ENCODE peak calls at places on chromosome X, in five cellular contexts. One of them, this sample, is unnamed.

GRCh38 chrX:23908219-23909003 is 605 bp downstream of the CXorf58 start:
- DNase-seq in mesothelial cell of epicardium: no peak
- DNase-seq in astrocyte of the spinal cord: no peak
- DNase-seq in WTC11: peak
- DNase-seq in GM13977: peak
- DNase-seq in this sample: no peak

GRCh38 chrX:11567528-11568220 is 98.0 kb downstream of the ARHGAP6 start:
- DNase-seq in mesothelial cell of epicardium: no peak
- DNase-seq in astrocyte of the spinal cord: no peak
- DNase-seq in WTC11: no peak
- DNase-seq in GM13977: no peak
- DNase-seq in this sample: no peak

GRCh38 chrX:10795721-10796120 is 175.3 kb upstream of the MID1 start:
- DNase-seq in mesothelial cell of epicardium: no peak
- DNase-seq in astrocyte of the spinal cord: no peak
- DNase-seq in WTC11: no peak
- DNase-seq in GM13977: no peak
- DNase-seq in this sample: no peak

GRCh38 chrX:72306085-72306801 is 529 bp upstream of the CITED1 start:
- DNase-seq in mesothelial cell of epicardium: no peak
- DNase-seq in astrocyte of the spinal cord: no peak
- DNase-seq in WTC11: peak
- DNase-seq in GM13977: no peak
- DNase-seq in this sample: no peak

GRCh38 chrX:100090931-100091330 is 319.1 kb downstream of the PCDH19 start:
- DNase-seq in mesothelial cell of epicardium: no peak
- DNase-seq in astrocyte of the spinal cord: peak
- DNase-seq in WTC11: no peak
- DNase-seq in GM13977: no peak
- DNase-seq in this sample: no peak

GRCh38 chrX:10516781-10517322 is 103.5 kb downstream of the MID1 start:
- DNase-seq in mesothelial cell of epicardium: no peak
- DNase-seq in astrocyte of the spinal cord: no peak
- DNase-seq in WTC11: no peak
- DNase-seq in GM13977: no peak
- DNase-seq in this sample: no peak

GRCh38 chrX:69124108-69124507 is 41.1 kb downstream of the PJA1 start:
- DNase-seq in mesothelial cell of epicardium: no peak
- DNase-seq in astrocyte of the spinal cord: peak
- DNase-seq in WTC11: no peak
- DNase-seq in GM13977: no peak
- DNase-seq in this sample: no peak

GRCh38 chrX:79138658-79139241 is 5.7 kb upstream of the GPR174 start:
- DNase-seq in mesothelial cell of epicardium: no peak
- DNase-seq in astrocyte of the spinal cord: no peak
- DNase-seq in WTC11: no peak
- DNase-seq in GM13977: peak
- DNase-seq in this sample: no peak

GRCh38 chrX:74423289-74423985 is 2.1 kb downstream of the SLC16A2 start:
- DNase-seq in mesothelial cell of epicardium: no peak
- DNase-seq in astrocyte of the spinal cord: no peak
- DNase-seq in WTC11: no peak
- DNase-seq in GM13977: no peak
- DNase-seq in this sample: no peak

GRCh38 chrX:74421181-74422028 is at the start of gene SLC16A2:
- DNase-seq in mesothelial cell of epicardium: peak
- DNase-seq in astrocyte of the spinal cord: peak
- DNase-seq in WTC11: peak
- DNase-seq in GM13977: peak
- DNase-seq in this sample: peak

GRCh38 chrX:74422029-74422352 is 698 bp downstream of the SLC16A2 start:
- DNase-seq in mesothelial cell of epicardium: no peak
- DNase-seq in astrocyte of the spinal cord: no peak
- DNase-seq in WTC11: no peak
- DNase-seq in GM13977: peak
- DNase-seq in this sample: no peak

GRCh38 chrX:74420194-74421035 is 878 bp upstream of the SLC16A2 start:
- DNase-seq in mesothelial cell of epicardium: no peak
- DNase-seq in astrocyte of the spinal cord: peak
- DNase-seq in WTC11: peak
- DNase-seq in GM13977: no peak
- DNase-seq in this sample: no peak

GRCh38 chrX:74422576-74423288 is 1.4 kb downstream of the SLC16A2 start:
- DNase-seq in mesothelial cell of epicardium: no peak
- DNase-seq in astrocyte of the spinal cord: peak
- DNase-seq in WTC11: peak
- DNase-seq in GM13977: peak
- DNase-seq in this sample: no peak
- TF ChIP-seq CTCF in mesothelial cell of epicardium: no peak
- TF ChIP-seq CTCF in astrocyte of the spinal cord: peak
- TF ChIP-seq CTCF in WTC11: no peak
- TF ChIP-seq CTCF in GM13977: no peak
- TF ChIP-seq CTCF in this sample: no peak

DNA sequence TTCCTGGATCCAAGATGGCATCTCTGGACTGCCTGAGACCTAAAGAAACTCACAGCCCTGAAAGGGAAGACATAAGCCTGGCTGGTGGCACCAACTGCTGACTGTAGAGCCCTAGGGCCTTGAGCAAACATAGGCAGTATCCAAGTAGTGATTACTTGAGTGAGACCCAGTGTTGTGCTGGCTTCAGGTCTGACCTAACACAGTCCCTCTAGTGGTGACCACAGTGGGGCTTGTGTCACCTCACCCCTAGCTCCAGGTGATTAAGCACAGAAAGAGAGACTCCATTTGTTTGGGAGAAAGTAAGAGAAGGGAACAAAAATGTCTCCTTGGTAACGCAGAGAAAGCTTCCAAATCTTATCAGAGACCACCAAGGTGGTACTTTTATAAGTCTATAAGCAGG is 496.3 kb upstream of the HTR2C start:
- DNase-seq in mesothelial cell of epicardium: no peak
- DNase-seq in astrocyte of the spinal cord: no peak
- DNase-seq in WTC11: no peak
- DNase-seq in GM13977: no peak
- DNase-seq in this sample: no peak
- TF ChIP-seq CTCF in mesothelial cell of epicardium: no peak
- TF ChIP-seq CTCF in astrocyte of the spinal cord: no peak
- TF ChIP-seq CTCF in WTC11: no peak
- TF ChIP-seq CTCF in GM13977: no peak
- TF ChIP-seq CTCF in this sample: no peak

DNA sequence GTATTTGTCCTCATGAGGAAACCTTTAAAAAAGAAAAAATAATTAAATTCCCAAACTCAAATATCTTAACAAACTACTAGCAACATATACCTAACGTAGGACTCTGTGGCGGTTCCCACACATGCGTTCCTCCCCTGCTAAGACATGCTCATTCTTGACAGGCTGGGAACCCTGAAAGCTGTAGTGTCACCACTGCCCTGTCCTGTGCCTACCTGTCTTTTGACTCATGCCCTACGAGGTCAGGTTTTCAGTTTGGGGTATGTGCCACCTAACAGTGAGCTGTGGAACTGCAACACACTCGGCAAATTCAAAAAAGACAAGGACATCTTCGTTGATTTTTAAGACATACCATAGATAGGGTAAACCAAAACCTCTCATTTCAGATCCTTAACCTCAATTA is 17.8 kb downstream of the IDS start:
- DNase-seq in mesothelial cell of epicardium: no peak
- DNase-seq in astrocyte of the spinal cord: no peak
- DNase-seq in WTC11: peak
- DNase-seq in GM13977: no peak
- DNase-seq in this sample: no peak
- TF ChIP-seq CTCF in mesothelial cell of epicardium: peak
- TF ChIP-seq CTCF in astrocyte of the spinal cord: peak
- TF ChIP-seq CTCF in WTC11: no peak
- TF ChIP-seq CTCF in GM13977: peak
- TF ChIP-seq CTCF in this sample: no peak

DNA sequence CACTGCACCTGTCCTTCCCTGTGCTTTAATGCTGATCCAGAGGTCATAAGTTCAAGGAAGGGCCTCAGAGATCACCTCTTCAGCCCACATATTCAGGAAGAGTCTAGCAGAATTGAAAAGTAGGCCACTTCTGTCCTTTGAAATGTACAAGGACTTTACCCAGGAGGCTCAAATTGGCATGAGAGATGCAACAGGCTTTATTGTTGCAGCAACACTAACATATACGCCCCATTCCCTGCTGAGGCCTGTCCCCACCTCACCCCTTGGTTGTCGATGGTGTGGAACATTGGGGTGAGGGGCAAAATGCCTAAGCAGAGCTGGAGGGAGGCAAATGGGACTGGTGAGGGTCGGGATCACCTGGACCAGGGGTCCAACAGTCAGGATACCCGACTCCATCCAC is 2.8 kb downstream of the PRAF2 start:
- DNase-seq in mesothelial cell of epicardium: no peak
- DNase-seq in astrocyte of the spinal cord: no peak
- DNase-seq in WTC11: no peak
- DNase-seq in GM13977: no peak
- DNase-seq in this sample: no peak
- TF ChIP-seq CTCF in mesothelial cell of epicardium: no peak
- TF ChIP-seq CTCF in astrocyte of the spinal cord: no peak
- TF ChIP-seq CTCF in WTC11: no peak
- TF ChIP-seq CTCF in GM13977: no peak
- TF ChIP-seq CTCF in this sample: no peak

DNA sequence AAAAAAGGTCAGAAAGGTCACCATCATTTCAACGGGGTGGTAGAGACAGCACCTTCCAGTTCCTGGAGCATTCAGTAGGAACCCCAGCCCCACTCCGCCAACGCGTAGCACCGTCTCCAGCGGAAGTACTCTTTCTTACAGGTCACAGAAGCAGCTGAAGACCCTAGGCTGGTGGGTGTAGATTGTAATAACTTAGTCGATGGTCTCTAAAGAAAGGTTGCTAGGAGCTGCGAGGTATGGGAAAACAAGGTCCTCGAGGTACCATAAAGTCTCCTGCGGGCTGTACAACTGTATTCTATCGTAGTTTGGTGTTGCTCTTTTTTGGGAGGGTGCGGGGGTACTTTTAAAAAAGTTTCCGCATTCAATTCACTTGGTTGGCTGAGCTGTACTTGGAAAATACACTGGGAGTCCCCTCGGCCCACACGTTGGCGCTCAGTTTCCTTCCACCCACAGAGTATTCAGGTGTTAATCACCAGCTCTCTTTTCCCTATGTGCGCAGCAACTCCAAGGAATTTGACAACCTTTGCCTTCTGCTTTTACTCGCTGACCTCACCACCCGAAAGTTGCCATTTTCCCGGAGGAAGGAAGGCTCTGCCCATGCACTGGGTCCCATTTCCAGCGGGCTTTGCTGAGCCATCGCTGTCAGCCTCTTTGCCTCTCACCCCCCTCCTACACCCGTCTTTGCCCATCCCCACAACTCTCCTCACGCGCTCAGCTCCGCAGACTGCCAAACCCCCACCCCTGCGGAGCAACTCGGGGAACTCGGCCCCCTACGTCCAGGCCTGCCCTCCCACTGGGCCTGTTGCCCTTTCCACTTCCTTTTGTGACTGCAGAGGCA is 4.8 kb upstream of the SOX3 start:
- DNase-seq in mesothelial cell of epicardium: no peak
- DNase-seq in astrocyte of the spinal cord: no peak
- DNase-seq in WTC11: no peak
- DNase-seq in GM13977: no peak
- DNase-seq in this sample: no peak
- TF ChIP-seq CTCF in mesothelial cell of epicardium: no peak
- TF ChIP-seq CTCF in astrocyte of the spinal cord: no peak
- TF ChIP-seq CTCF in WTC11: no peak
- TF ChIP-seq CTCF in GM13977: no peak
- TF ChIP-seq CTCF in this sample: no peak